ENCODE peak calls at places on chromosome 2, in six cellular contexts. N, K, H, M, U and Q are unnamed samples.

GRCh38 chr2:182672471-182673165 is 43.4 kb upstream of the DNAJC10 start:
- DNase-seq in N (no peak), K (no peak), H (no peak), M (no peak), U (no peak), Q (no peak)

GRCh38 chr2:213089438-213089837 is 62.0 kb downstream of the IKZF2 start:
- DNase-seq in N (no peak), K (no peak), H (no peak), M (no peak), U (no peak), Q (no peak)

GRCh38 chr2:229980440-229981184 is 58.3 kb downstream of the FBXO36 start:
- DNase-seq in N (peak), K (no peak), H (peak), M (peak), U (peak), Q (peak)

GRCh38 chr2:150783896-150784295 is 296.4 kb upstream of the RND3 start:
- DNase-seq in N (no peak), K (no peak), H (no peak), M (no peak), U (no peak), Q (no peak)

GRCh38 chr2:61018319-61018750 is 280 bp upstream of the PUS10 start:
- DNase-seq in N (no peak), K (no peak), H (no peak), M (no peak), U (no peak), Q (no peak)

GRCh38 chr2:123913266-123913810 is 111.7 kb upstream of the CNTNAP5 start:
- DNase-seq in N (peak), K (no peak), H (no peak), M (no peak), U (no peak), Q (no peak)

GRCh38 chr2:55338268-55338667 is 69.2 kb upstream of the MTIF2 start:
- DNase-seq in N (no peak), K (no peak), H (no peak), M (no peak), U (no peak), Q (no peak)

GRCh38 chr2:70132244-70133126 is 45.2 kb downstream of the PCBP1 start:
- DNase-seq in N (peak), K (peak), H (no peak), M (peak), U (no peak), Q (peak)